ENCODE peak calls at places on chromosomes 4 and X, in nine cellular contexts. Y is IMR-90, L is kidney, O is lung, C is MM.1S, R is HCT116, G is psoas muscle, N is GM23338, A is A549. T is an unnamed sample.

GRCh38 chr4:165872443-165873297 is at the start of gene TLL1:
- DNase-seq in N (peak; percentile 46), G (no peak), O (no peak), A (no peak), C (no peak), R (no peak), L (no peak), Y (no peak), T (peak; percentile 29)

GRCh38 chr4:112514449-112515277 is 1.3 kb downstream of the NEUROG2 start:
- DNase-seq in O (no peak), R (no peak), N (peak; percentile 65), Y (no peak), A (peak; percentile 21), L (no peak), G (no peak), C (peak; percentile 25), T (no peak)

GRCh38 chr4:66017671-66018070 is 347.4 kb upstream of the EPHA5 start:
- DNase-seq in N (no peak), C (no peak), G (no peak), R (no peak), O (no peak), L (no peak), Y (no peak), A (no peak), T (no peak)

GRCh38 chr4:78149737-78150136 is 92.6 kb downstream of the FRAS1 start:
- DNase-seq in L (no peak), O (no peak), C (no peak), A (no peak), G (no peak), N (peak; percentile 38), R (no peak), Y (no peak), T (no peak)

GRCh38 chrX:38975368-38975767 is 174.1 kb downstream of the MID1IP1 start:
- DNase-seq in O (no peak), L (no peak), A (no peak), G (no peak), R (no peak), Y (no peak), N (no peak), C (no peak), T (no peak)

GRCh38 chrX:17033225-17033624 is 86.8 kb downstream of the REPS2 start:
- DNase-seq in A (no peak), C (no peak), G (no peak), Y (no peak), R (no peak), N (no peak), O (no peak), L (no peak), T (no peak)

GRCh38 chr4:125316391-125316780 is 1.6 kb downstream of the FAT4 start:
- DNase-seq in O (peak; percentile 49), L (peak; percentile 74), A (peak; percentile 24), G (peak; percentile 65), Y (no peak), N (peak; percentile 59), C (no peak), R (no peak), T (peak; percentile 33)

GRCh38 chrX:53291596-53291995 is 10.2 kb upstream of the IQSEC2 start:
- DNase-seq in Y (no peak), G (no peak), O (no peak), C (no peak), A (no peak), R (no peak), N (no peak), L (peak; percentile 34), T (no peak)

GRCh38 chr4:81084029-81084428 is 53.5 kb downstream of the BMP3 start:
- DNase-seq in G (no peak), R (no peak), Y (peak; percentile 72), O (no peak), C (no peak), N (no peak), L (no peak), A (peak; percentile 10), T (no peak)

GRCh38 chrX:129653985-129654651 is 638 bp downstream of the APLN start:
- DNase-seq in Y (no peak), C (peak; percentile 57), L (peak; percentile 80), A (peak; percentile 35), R (no peak), O (no peak), G (no peak), N (peak; percentile 19), T (peak; percentile 33)

GRCh38 chr4:186192068-186192751 is 843 bp downstream of the CYP4V2 start:
- DNase-seq in R (no peak), N (peak; percentile 73), C (peak; percentile 15), Y (peak; percentile 48), G (peak; percentile 54), O (no peak), L (no peak), A (no peak), T (no peak)

GRCh38 chr4:104532677-104533076 is 38.0 kb upstream of the CXXC4 start:
- DNase-seq in A (no peak), N (peak; percentile 45), G (no peak), O (no peak), C (no peak), R (no peak), Y (no peak), L (no peak), T (no peak)

DNA sequence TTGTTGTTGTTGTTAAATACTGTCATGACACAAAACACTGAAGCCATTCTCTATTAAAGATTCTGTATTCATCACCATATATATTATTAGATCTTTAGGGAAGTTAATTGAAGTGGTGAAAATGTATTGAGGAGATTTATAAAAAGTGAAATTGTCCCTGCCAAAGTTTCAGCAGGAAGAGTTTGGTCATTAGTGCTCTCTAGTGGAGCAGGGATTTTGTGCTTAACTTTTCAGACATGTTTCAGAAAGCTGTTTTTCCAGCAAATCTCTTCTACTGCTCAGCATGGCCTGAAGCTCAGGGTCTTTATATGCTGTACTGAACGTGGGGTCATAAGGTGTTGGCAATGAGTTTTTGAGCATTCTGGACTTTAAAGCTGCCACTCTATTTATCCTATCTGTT is 36.7 kb upstream of the CXXC4 start:
- DNase-seq in N (no peak), A (no peak), R (no peak), L (no peak), Y (no peak), O (no peak), G (no peak), C (peak; percentile 16), T (no peak)
- TF ChIP-seq CTCF in N (no peak), A (no peak), R (peak; percentile 16), L (no peak), Y (no peak), O (no peak), G (no peak), C (peak; percentile 33), T (peak; percentile 49)

DNA sequence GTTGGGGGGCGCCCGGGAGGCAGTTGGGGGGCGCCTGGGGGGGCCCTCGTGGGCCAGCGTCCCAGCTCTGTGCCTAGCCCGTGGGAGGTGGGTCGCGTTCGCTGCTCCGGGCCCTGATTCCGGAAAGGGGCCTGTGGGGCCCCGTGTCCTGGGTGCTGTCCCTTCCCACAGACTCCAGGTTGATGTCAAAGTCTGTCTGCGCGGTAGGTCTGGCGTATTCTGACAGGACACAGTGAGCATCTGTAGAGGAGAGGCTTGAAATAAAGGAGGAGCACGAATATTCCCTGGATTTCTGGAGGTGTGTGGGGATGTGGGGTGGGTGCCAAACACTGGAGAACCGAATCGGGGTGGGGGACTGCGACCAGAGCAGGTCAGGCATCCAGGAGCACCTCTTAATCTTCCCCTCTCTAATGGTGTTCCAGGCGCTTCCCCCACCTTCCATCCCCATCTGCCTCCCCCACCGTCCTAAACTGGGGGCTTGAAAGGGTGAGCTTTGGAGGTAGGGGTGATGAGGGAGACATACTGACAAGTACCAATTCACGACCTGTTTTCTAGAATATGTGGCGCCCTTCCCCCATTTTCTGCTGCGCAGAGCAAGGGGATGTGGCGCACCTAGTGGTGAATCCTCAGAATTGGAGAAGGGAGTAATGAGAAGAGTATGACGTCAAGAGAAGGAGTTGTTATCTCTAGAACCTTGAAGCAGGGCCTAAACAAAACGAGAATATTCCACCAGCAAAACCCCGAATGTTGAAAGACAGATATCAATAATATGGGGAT is 873 bp downstream of the GPRASP1 start:
- DNase-seq in R (no peak), L (peak; percentile 49), C (no peak), O (no peak), G (peak; percentile 51), N (peak; percentile 69), A (peak; percentile 30), Y (peak; percentile 29), T (peak; percentile 43)
- H3K27ac ChIP-seq in R (no peak overlapping the region), L (no peak overlapping the region), C (no peak overlapping the region), O (no peak overlapping the region), G (no peak overlapping the region), N (no peak overlapping the region), A (peak overlapping the region; percentile 55), Y (no peak overlapping the region), T (no peak overlapping the region)

DNA sequence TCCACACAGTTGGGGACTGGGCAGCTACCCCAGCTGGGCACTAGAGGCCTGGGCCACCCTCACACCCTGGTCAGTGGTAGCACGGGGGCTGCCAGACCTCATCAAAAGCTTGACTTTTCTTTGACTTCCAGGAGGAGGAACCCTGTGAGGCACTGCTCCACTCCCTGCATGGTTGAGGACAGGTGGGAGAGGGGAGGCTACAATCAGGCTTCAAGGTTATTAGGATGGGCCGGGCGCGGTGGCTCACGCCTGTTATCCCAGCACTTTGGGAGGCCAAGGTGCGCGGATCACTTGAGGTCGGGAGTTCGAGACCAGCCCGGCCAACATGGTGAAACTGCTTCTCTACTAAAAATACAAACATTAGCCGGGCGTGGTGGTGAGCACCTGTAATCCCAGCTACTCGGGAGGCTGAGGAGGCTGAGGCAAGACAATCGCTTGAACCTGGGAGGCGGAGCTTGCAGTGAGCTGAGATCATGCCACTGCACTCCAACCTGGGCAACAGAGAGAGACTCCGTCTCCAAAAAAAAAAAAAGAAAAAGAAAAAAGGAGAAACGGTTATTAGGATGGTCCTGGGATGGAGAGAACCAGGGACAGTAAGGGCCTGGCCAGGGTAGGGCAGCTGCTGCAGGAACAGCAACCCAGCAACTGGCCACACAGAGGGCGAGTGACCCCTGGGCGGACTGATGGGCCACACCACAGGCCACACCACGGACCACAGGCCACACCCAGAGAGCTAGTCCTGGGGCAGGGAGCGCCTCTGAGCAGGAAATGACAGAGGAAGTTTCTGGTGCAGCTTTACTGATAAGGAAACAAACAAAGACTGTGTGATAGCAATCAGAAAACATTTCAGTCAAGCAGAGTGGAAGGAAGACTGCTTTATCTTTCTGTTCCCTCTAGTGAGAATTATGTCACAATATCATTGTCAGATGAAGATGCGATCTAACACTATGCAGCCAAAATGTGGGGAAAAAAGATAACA is 20.5 kb upstream of the OPN1LW start:
- DNase-seq in G (no peak), O (no peak), A (peak; percentile 32), L (peak; percentile 88), R (no peak), Y (no peak), C (peak; percentile 59), N (no peak), T (peak; percentile 27)
- H3K4me3 ChIP-seq in G (no peak overlapping the region), O (no peak overlapping the region), A (no peak overlapping the region), L (no peak overlapping the region), R (no peak overlapping the region), Y (no peak overlapping the region), C (no peak overlapping the region), N (no peak overlapping the region), T (no peak overlapping the region)

DNA sequence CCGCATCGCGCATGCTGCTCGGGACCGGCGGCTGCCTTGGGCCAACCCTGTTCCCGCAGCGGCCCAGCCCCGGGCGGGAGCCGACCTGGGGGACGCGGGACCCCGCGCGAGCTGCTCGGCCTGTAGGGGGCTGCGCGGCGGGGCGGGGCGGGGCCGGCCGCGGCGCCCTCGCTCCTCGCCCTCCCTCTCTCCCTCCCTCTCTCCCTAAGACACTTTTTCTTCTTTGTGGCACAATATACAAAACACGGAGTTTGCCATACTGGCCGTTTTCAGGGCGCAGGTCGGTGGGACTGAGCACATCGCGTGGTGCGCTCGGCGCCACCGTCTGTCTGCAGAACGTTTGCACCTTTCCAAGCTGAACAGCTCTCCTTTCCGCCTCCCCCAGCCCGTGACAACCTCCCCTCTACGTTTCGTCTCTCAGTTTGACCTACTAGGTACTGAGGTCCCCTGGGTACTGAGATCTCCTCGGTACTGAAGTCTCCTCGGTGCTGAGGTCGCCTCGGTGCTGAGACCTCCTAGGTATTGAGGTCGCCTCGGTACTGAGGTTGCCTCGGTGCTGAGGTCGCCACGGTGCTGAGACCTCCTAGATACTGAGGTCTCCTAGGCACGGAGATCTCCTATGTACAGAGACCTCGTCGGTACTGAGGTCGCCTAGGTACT is 261.1 kb upstream of the PLCXD1 start:
- DNase-seq in O (no peak), R (no peak), N (peak; percentile 33), C (no peak), Y (no peak), G (peak; percentile 39), A (no peak), L (no peak), T (no peak)
- TF ChIP-seq CTCF in O (no peak), R (no peak), N (no peak), C (no peak), Y (no peak), G (no peak), A (no peak), L (no peak), T (no peak)